ENCODE peak calls at places on chromosomes 3 and 15, in four cellular contexts. J, R, V and S are unnamed samples.

GRCh38 chr15:33311312-33311971 is 675 bp downstream of the RYR3 start:
- DNase-seq in J (peak), R (no peak), V (no peak), S (no peak)

GRCh38 chr15:74994236-74994635 is 1.1 kb upstream of the SCAMP5 start:
- DNase-seq in J (no peak), R (no peak), V (no peak), S (no peak)

GRCh38 chr15:94075349-94075748 is 156.0 kb upstream of the MCTP2 start:
- DNase-seq in J (no peak), R (no peak), V (peak), S (no peak)

GRCh38 chr3:197209366-197210260 is 88.8 kb downstream of the DLG1 start:
- DNase-seq in J (no peak), R (no peak), V (no peak), S (no peak)

GRCh38 chr15:62739082-62739481 is 303.5 kb upstream of the TPM1 start:
- DNase-seq in J (no peak), R (no peak), V (peak), S (no peak)

GRCh38 chr3:49673131-49673714 is 928 bp upstream of the APEH start:
- DNase-seq in J (no peak), R (no peak), V (no peak), S (no peak)

GRCh38 chr3:21752749-21753347 is 1.8 kb upstream of the ZNF385D start:
- DNase-seq in J (no peak), R (no peak), V (peak), S (peak)

GRCh38 chr3:78201066-78201465 is 1161.2 kb downstream of the ROBO2 start:
- DNase-seq in J (no peak), R (no peak), V (no peak), S (peak)

GRCh38 chr3:138434276-138434874 is at the start of gene ESYT3:
- DNase-seq in J (peak), R (no peak), V (peak), S (peak)

GRCh38 chr3:85355572-85355971 is 396.8 kb downstream of the CADM2 start:
- DNase-seq in J (no peak), R (no peak), V (no peak), S (no peak)

DNA sequence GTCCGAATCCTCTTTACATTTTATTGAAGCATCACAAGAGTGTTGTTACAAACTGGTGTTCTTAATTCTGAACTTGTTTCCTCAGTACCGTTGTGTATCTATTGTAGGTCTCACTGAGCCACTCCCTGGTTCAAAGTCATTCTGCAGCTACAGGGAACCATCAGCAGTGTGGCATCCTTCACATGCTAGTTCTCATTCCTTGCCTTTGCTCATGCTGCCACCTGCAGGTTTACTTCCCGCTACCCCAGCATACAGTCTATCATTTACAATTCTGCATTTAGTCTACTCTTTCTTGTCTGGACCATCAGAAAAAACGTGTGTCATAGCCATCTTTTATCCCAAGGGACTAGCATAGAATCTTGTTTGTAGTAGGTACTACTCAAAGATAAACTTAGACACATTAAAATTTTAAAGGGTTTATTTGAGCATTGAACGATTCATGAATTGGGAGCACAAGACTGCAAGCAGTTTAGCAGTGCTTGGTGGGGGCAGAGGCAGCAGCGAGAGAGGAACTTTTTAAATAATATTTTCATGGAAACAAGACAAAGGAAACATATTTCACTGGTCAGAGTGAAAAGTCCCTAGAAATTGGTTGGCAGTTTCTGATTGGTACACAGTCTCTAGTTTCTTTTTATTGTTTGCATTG is 402.1 kb downstream of the CADM2 start:
- DNase-seq in J (no peak), R (no peak), V (peak), S (peak)
- TF ChIP-seq CTCF in J (no peak), R (peak), V (peak), S (peak)

GRCh38 chr3:43161684-43162512 is 56.0 kb upstream of the POMGNT2 start:
- DNase-seq in J (no peak), R (peak), V (peak), S (peak)
- H3K4me3 ChIP-seq in J (no peak), R (no peak), V (no peak), S (no peak)

GRCh38 chr3:9062570-9062969 is 99.3 kb upstream of the RAD18 start:
- DNase-seq in J (no peak), R (no peak), V (no peak), S (no peak)
- TF ChIP-seq CTCF in J (no peak), R (no peak), V (no peak), S (no peak)

DNA sequence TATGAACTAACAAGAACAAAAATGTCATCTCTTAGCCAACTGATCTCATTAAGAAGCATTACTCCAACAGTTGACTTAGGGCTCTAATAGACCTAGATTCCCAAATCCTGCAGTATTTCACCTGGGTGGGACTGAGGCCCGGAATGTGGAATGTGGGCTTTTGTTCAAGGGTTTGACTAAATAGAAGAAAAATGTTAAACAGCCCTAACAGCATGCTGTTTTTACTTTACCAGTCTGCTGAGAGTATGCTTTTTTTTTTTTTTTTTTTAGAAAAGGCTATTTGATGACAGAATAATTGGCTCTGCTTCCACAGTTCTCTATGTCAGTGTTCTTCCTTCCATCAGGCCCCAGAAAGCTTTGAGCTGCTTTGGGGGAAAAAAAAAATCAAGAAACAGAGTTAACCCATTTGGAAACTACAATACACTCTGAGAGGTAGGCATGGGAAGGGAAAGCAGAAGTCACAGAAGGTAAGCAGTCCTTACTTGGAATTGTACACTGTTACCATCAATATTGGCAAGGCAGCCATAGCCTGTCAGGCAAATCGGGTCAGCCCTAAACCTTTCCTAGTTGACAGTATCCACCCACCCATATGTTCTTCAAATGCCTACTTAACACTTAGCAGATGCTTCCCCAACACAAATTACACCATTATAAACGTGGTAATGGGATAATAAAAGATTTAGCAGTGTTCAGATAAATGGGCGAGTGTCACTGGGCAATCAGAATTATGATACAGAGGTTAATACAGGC is 224.2 kb downstream of the CNTN3 start:
- DNase-seq in J (no peak), R (no peak), V (no peak), S (no peak)
- H3K4me3 ChIP-seq in J (no peak), R (no peak), V (no peak), S (no peak)